ENCODE peak calls at places on chromosomes 13 and 19, in nine cellular contexts. One of them, this sample, is unnamed.

GRCh38 chr19:38025908-38026307 is 118.9 kb downstream of the SIPA1L3 start:
- DNase-seq in stimulated activated CD8-positive, alpha-beta memory T cell treated with anti-CD3 and anti-CD28 coated beads, Interleukin-7, amount 100 ng/mL, for 1 hour: no peak
- DNase-seq in endothelial cell: no peak
- DNase-seq in nephron progenitor cell: no peak
- DNase-seq in NCI-H1436 treated with DMSO at 0.1 percent for 48 hours: no peak
- DNase-seq in HS-27A: no peak
- DNase-seq in naive thymus-derived CD8-positive, alpha-beta T cell: no peak
- DNase-seq in EL: no peak
- DNase-seq in HFFc6: no peak
- DNase-seq in this sample: no peak

GRCh38 chr19:13622727-13623126 is 116.4 kb upstream of the CACNA1A start:
- DNase-seq in stimulated activated CD8-positive, alpha-beta memory T cell treated with anti-CD3 and anti-CD28 coated beads, Interleukin-7, amount 100 ng/mL, for 1 hour: no peak
- DNase-seq in endothelial cell: no peak
- DNase-seq in nephron progenitor cell: no peak
- DNase-seq in NCI-H1436 treated with DMSO at 0.1 percent for 48 hours: no peak
- DNase-seq in HS-27A: no peak
- DNase-seq in naive thymus-derived CD8-positive, alpha-beta T cell: no peak
- DNase-seq in EL: no peak
- DNase-seq in HFFc6: no peak
- DNase-seq in this sample: no peak

GRCh38 chr13:97757807-97758206 is 195.7 kb upstream of the IPO5 start:
- DNase-seq in stimulated activated CD8-positive, alpha-beta memory T cell treated with anti-CD3 and anti-CD28 coated beads, Interleukin-7, amount 100 ng/mL, for 1 hour: no peak
- DNase-seq in endothelial cell: no peak
- DNase-seq in nephron progenitor cell: no peak
- DNase-seq in NCI-H1436 treated with DMSO at 0.1 percent for 48 hours: no peak
- DNase-seq in HS-27A: no peak
- DNase-seq in naive thymus-derived CD8-positive, alpha-beta T cell: no peak
- DNase-seq in EL: no peak
- DNase-seq in HFFc6: no peak
- DNase-seq in this sample: no peak

GRCh38 chr19:20279516-20279915 is 112.5 kb downstream of the ZNF486 start:
- DNase-seq in stimulated activated CD8-positive, alpha-beta memory T cell treated with anti-CD3 and anti-CD28 coated beads, Interleukin-7, amount 100 ng/mL, for 1 hour: no peak
- DNase-seq in endothelial cell: no peak
- DNase-seq in nephron progenitor cell: no peak
- DNase-seq in NCI-H1436 treated with DMSO at 0.1 percent for 48 hours: no peak
- DNase-seq in HS-27A: no peak
- DNase-seq in naive thymus-derived CD8-positive, alpha-beta T cell: no peak
- DNase-seq in EL: no peak
- DNase-seq in HFFc6: no peak
- DNase-seq in this sample: no peak

GRCh38 chr19:13463296-13463695 is 43.0 kb downstream of the CACNA1A start:
- DNase-seq in stimulated activated CD8-positive, alpha-beta memory T cell treated with anti-CD3 and anti-CD28 coated beads, Interleukin-7, amount 100 ng/mL, for 1 hour: no peak
- DNase-seq in endothelial cell: peak
- DNase-seq in nephron progenitor cell: peak
- DNase-seq in NCI-H1436 treated with DMSO at 0.1 percent for 48 hours: no peak
- DNase-seq in HS-27A: no peak
- DNase-seq in naive thymus-derived CD8-positive, alpha-beta T cell: no peak
- DNase-seq in EL: peak
- DNase-seq in HFFc6: no peak
- DNase-seq in this sample: no peak

GRCh38 chr19:43469160-43469480 is 3.7 kb upstream of the LYPD3 start:
- DNase-seq in stimulated activated CD8-positive, alpha-beta memory T cell treated with anti-CD3 and anti-CD28 coated beads, Interleukin-7, amount 100 ng/mL, for 1 hour: no peak
- DNase-seq in endothelial cell: no peak
- DNase-seq in nephron progenitor cell: no peak
- DNase-seq in NCI-H1436 treated with DMSO at 0.1 percent for 48 hours: no peak
- DNase-seq in HS-27A: no peak
- DNase-seq in naive thymus-derived CD8-positive, alpha-beta T cell: no peak
- DNase-seq in EL: no peak
- DNase-seq in HFFc6: peak
- DNase-seq in this sample: no peak

GRCh38 chr19:43124360-43124759 is 41.9 kb upstream of the PSG2 start:
- DNase-seq in stimulated activated CD8-positive, alpha-beta memory T cell treated with anti-CD3 and anti-CD28 coated beads, Interleukin-7, amount 100 ng/mL, for 1 hour: no peak
- DNase-seq in endothelial cell: no peak
- DNase-seq in nephron progenitor cell: no peak
- DNase-seq in NCI-H1436 treated with DMSO at 0.1 percent for 48 hours: no peak
- DNase-seq in HS-27A: no peak
- DNase-seq in naive thymus-derived CD8-positive, alpha-beta T cell: no peak
- DNase-seq in EL: peak
- DNase-seq in HFFc6: no peak
- DNase-seq in this sample: no peak

GRCh38 chr13:107361666-107362065 is 793.7 kb upstream of the ARGLU1 start:
- DNase-seq in stimulated activated CD8-positive, alpha-beta memory T cell treated with anti-CD3 and anti-CD28 coated beads, Interleukin-7, amount 100 ng/mL, for 1 hour: no peak
- DNase-seq in endothelial cell: no peak
- DNase-seq in nephron progenitor cell: no peak
- DNase-seq in NCI-H1436 treated with DMSO at 0.1 percent for 48 hours: no peak
- DNase-seq in HS-27A: no peak
- DNase-seq in naive thymus-derived CD8-positive, alpha-beta T cell: no peak
- DNase-seq in EL: no peak
- DNase-seq in HFFc6: no peak
- DNase-seq in this sample: no peak

GRCh38 chr19:48174445-48175030 is 4.1 kb downstream of the ZSWIM9 start:
- DNase-seq in stimulated activated CD8-positive, alpha-beta memory T cell treated with anti-CD3 and anti-CD28 coated beads, Interleukin-7, amount 100 ng/mL, for 1 hour: no peak
- DNase-seq in endothelial cell: no peak
- DNase-seq in nephron progenitor cell: no peak
- DNase-seq in NCI-H1436 treated with DMSO at 0.1 percent for 48 hours: no peak
- DNase-seq in HS-27A: no peak
- DNase-seq in naive thymus-derived CD8-positive, alpha-beta T cell: no peak
- DNase-seq in EL: no peak
- DNase-seq in HFFc6: no peak
- DNase-seq in this sample: no peak

GRCh38 chr13:107586216-107586615 is 629.1 kb downstream of the LIG4 start:
- DNase-seq in stimulated activated CD8-positive, alpha-beta memory T cell treated with anti-CD3 and anti-CD28 coated beads, Interleukin-7, amount 100 ng/mL, for 1 hour: no peak
- DNase-seq in endothelial cell: no peak
- DNase-seq in nephron progenitor cell: no peak
- DNase-seq in NCI-H1436 treated with DMSO at 0.1 percent for 48 hours: no peak
- DNase-seq in HS-27A: no peak
- DNase-seq in naive thymus-derived CD8-positive, alpha-beta T cell: no peak
- DNase-seq in EL: no peak
- DNase-seq in HFFc6: no peak
- DNase-seq in this sample: no peak

GRCh38 chr13:93270769-93271753 is 44.5 kb downstream of the GPC6 start:
- DNase-seq in stimulated activated CD8-positive, alpha-beta memory T cell treated with anti-CD3 and anti-CD28 coated beads, Interleukin-7, amount 100 ng/mL, for 1 hour: no peak
- DNase-seq in endothelial cell: no peak
- DNase-seq in nephron progenitor cell: no peak
- DNase-seq in NCI-H1436 treated with DMSO at 0.1 percent for 48 hours: no peak
- DNase-seq in HS-27A: no peak
- DNase-seq in naive thymus-derived CD8-positive, alpha-beta T cell: no peak
- DNase-seq in EL: peak
- DNase-seq in HFFc6: no peak
- DNase-seq in this sample: no peak

GRCh38 chr19:39400997-39401548 is 5.6 kb upstream of the ZFP36 start:
- DNase-seq in stimulated activated CD8-positive, alpha-beta memory T cell treated with anti-CD3 and anti-CD28 coated beads, Interleukin-7, amount 100 ng/mL, for 1 hour: no peak
- DNase-seq in endothelial cell: no peak
- DNase-seq in nephron progenitor cell: no peak
- DNase-seq in NCI-H1436 treated with DMSO at 0.1 percent for 48 hours: no peak
- DNase-seq in HS-27A: no peak
- DNase-seq in naive thymus-derived CD8-positive, alpha-beta T cell: no peak
- DNase-seq in EL: no peak
- DNase-seq in HFFc6: no peak
- DNase-seq in this sample: no peak

GRCh38 chr19:4140237-4140711 is 13.2 kb upstream of the CREB3L3 start:
- DNase-seq in stimulated activated CD8-positive, alpha-beta memory T cell treated with anti-CD3 and anti-CD28 coated beads, Interleukin-7, amount 100 ng/mL, for 1 hour: no peak
- DNase-seq in endothelial cell: peak
- DNase-seq in nephron progenitor cell: peak
- DNase-seq in NCI-H1436 treated with DMSO at 0.1 percent for 48 hours: no peak
- DNase-seq in HS-27A: no peak
- DNase-seq in naive thymus-derived CD8-positive, alpha-beta T cell: no peak
- DNase-seq in EL: peak
- DNase-seq in HFFc6: peak
- DNase-seq in this sample: no peak

GRCh38 chr13:34128661-34129060 is 310.7 kb downstream of the RFC3 start:
- DNase-seq in stimulated activated CD8-positive, alpha-beta memory T cell treated with anti-CD3 and anti-CD28 coated beads, Interleukin-7, amount 100 ng/mL, for 1 hour: no peak
- DNase-seq in endothelial cell: no peak
- DNase-seq in nephron progenitor cell: no peak
- DNase-seq in NCI-H1436 treated with DMSO at 0.1 percent for 48 hours: no peak
- DNase-seq in HS-27A: no peak
- DNase-seq in naive thymus-derived CD8-positive, alpha-beta T cell: no peak
- DNase-seq in EL: peak
- DNase-seq in HFFc6: peak
- DNase-seq in this sample: no peak

GRCh38 chr13:53007872-53008271 is 20.7 kb upstream of the OLFM4 start:
- DNase-seq in stimulated activated CD8-positive, alpha-beta memory T cell treated with anti-CD3 and anti-CD28 coated beads, Interleukin-7, amount 100 ng/mL, for 1 hour: no peak
- DNase-seq in endothelial cell: no peak
- DNase-seq in nephron progenitor cell: no peak
- DNase-seq in NCI-H1436 treated with DMSO at 0.1 percent for 48 hours: no peak
- DNase-seq in HS-27A: no peak
- DNase-seq in naive thymus-derived CD8-positive, alpha-beta T cell: no peak
- DNase-seq in EL: no peak
- DNase-seq in HFFc6: no peak
- DNase-seq in this sample: no peak

GRCh38 chr19:38685666-38686529 is 38.4 kb downstream of the ACTN4 start:
- DNase-seq in stimulated activated CD8-positive, alpha-beta memory T cell treated with anti-CD3 and anti-CD28 coated beads, Interleukin-7, amount 100 ng/mL, for 1 hour: no peak
- DNase-seq in endothelial cell: peak
- DNase-seq in nephron progenitor cell: no peak
- DNase-seq in NCI-H1436 treated with DMSO at 0.1 percent for 48 hours: no peak
- DNase-seq in HS-27A: no peak
- DNase-seq in naive thymus-derived CD8-positive, alpha-beta T cell: no peak
- DNase-seq in EL: peak
- DNase-seq in HFFc6: peak
- DNase-seq in this sample: no peak

GRCh38 chr13:95643471-95643813 is 1.1 kb downstream of the DZIP1 start:
- DNase-seq in stimulated activated CD8-positive, alpha-beta memory T cell treated with anti-CD3 and anti-CD28 coated beads, Interleukin-7, amount 100 ng/mL, for 1 hour: no peak
- DNase-seq in endothelial cell: no peak
- DNase-seq in nephron progenitor cell: peak
- DNase-seq in NCI-H1436 treated with DMSO at 0.1 percent for 48 hours: no peak
- DNase-seq in HS-27A: no peak
- DNase-seq in naive thymus-derived CD8-positive, alpha-beta T cell: no peak
- DNase-seq in EL: peak
- DNase-seq in HFFc6: peak
- DNase-seq in this sample: no peak

GRCh38 chr13:19597523-19597922 is 35.9 kb upstream of the MPHOSPH8 start:
- DNase-seq in stimulated activated CD8-positive, alpha-beta memory T cell treated with anti-CD3 and anti-CD28 coated beads, Interleukin-7, amount 100 ng/mL, for 1 hour: no peak
- DNase-seq in endothelial cell: no peak
- DNase-seq in nephron progenitor cell: no peak
- DNase-seq in NCI-H1436 treated with DMSO at 0.1 percent for 48 hours: no peak
- DNase-seq in HS-27A: no peak
- DNase-seq in naive thymus-derived CD8-positive, alpha-beta T cell: no peak
- DNase-seq in EL: peak
- DNase-seq in HFFc6: peak
- DNase-seq in this sample: no peak

GRCh38 chr19:5799247-5800241 is 5.3 kb upstream of the NRTN start:
- DNase-seq in stimulated activated CD8-positive, alpha-beta memory T cell treated with anti-CD3 and anti-CD28 coated beads, Interleukin-7, amount 100 ng/mL, for 1 hour: no peak
- DNase-seq in endothelial cell: no peak
- DNase-seq in nephron progenitor cell: no peak
- DNase-seq in NCI-H1436 treated with DMSO at 0.1 percent for 48 hours: no peak
- DNase-seq in HS-27A: no peak
- DNase-seq in naive thymus-derived CD8-positive, alpha-beta T cell: no peak
- DNase-seq in EL: no peak
- DNase-seq in HFFc6: no peak
- DNase-seq in this sample: no peak

GRCh38 chr19:9857076-9857721 is 22.1 kb downstream of the PIN1 start:
- DNase-seq in stimulated activated CD8-positive, alpha-beta memory T cell treated with anti-CD3 and anti-CD28 coated beads, Interleukin-7, amount 100 ng/mL, for 1 hour: no peak
- DNase-seq in endothelial cell: no peak
- DNase-seq in nephron progenitor cell: no peak
- DNase-seq in NCI-H1436 treated with DMSO at 0.1 percent for 48 hours: no peak
- DNase-seq in HS-27A: no peak
- DNase-seq in naive thymus-derived CD8-positive, alpha-beta T cell: no peak
- DNase-seq in EL: no peak
- DNase-seq in HFFc6: no peak
- DNase-seq in this sample: no peak

GRCh38 chr13:33537691-33538090 is 252.1 kb upstream of the STARD13 start:
- DNase-seq in stimulated activated CD8-positive, alpha-beta memory T cell treated with anti-CD3 and anti-CD28 coated beads, Interleukin-7, amount 100 ng/mL, for 1 hour: no peak
- DNase-seq in endothelial cell: no peak
- DNase-seq in nephron progenitor cell: no peak
- DNase-seq in NCI-H1436 treated with DMSO at 0.1 percent for 48 hours: no peak
- DNase-seq in HS-27A: no peak
- DNase-seq in naive thymus-derived CD8-positive, alpha-beta T cell: no peak
- DNase-seq in EL: no peak
- DNase-seq in HFFc6: no peak
- DNase-seq in this sample: no peak

GRCh38 chr19:46469541-46470185 is 1.7 kb downstream of the PNMA8A start:
- DNase-seq in stimulated activated CD8-positive, alpha-beta memory T cell treated with anti-CD3 and anti-CD28 coated beads, Interleukin-7, amount 100 ng/mL, for 1 hour: no peak
- DNase-seq in endothelial cell: no peak
- DNase-seq in nephron progenitor cell: no peak
- DNase-seq in NCI-H1436 treated with DMSO at 0.1 percent for 48 hours: no peak
- DNase-seq in HS-27A: no peak
- DNase-seq in naive thymus-derived CD8-positive, alpha-beta T cell: no peak
- DNase-seq in EL: no peak
- DNase-seq in HFFc6: no peak
- DNase-seq in this sample: no peak

GRCh38 chr19:7870571-7871279 is 3.5 kb downstream of the PRR36 start:
- DNase-seq in stimulated activated CD8-positive, alpha-beta memory T cell treated with anti-CD3 and anti-CD28 coated beads, Interleukin-7, amount 100 ng/mL, for 1 hour: no peak
- DNase-seq in endothelial cell: no peak
- DNase-seq in nephron progenitor cell: peak
- DNase-seq in NCI-H1436 treated with DMSO at 0.1 percent for 48 hours: peak
- DNase-seq in HS-27A: peak
- DNase-seq in naive thymus-derived CD8-positive, alpha-beta T cell: peak
- DNase-seq in EL: peak
- DNase-seq in HFFc6: peak
- DNase-seq in this sample: peak

GRCh38 chr19:45640849-45641273 is 1.7 kb upstream of the EML2 start:
- DNase-seq in stimulated activated CD8-positive, alpha-beta memory T cell treated with anti-CD3 and anti-CD28 coated beads, Interleukin-7, amount 100 ng/mL, for 1 hour: peak
- DNase-seq in endothelial cell: no peak
- DNase-seq in nephron progenitor cell: peak
- DNase-seq in NCI-H1436 treated with DMSO at 0.1 percent for 48 hours: no peak
- DNase-seq in HS-27A: no peak
- DNase-seq in naive thymus-derived CD8-positive, alpha-beta T cell: peak
- DNase-seq in EL: no peak
- DNase-seq in HFFc6: no peak
- DNase-seq in this sample: no peak

GRCh38 chr13:32587774-32588165 is 1.5 kb downstream of the PDS5B start:
- DNase-seq in stimulated activated CD8-positive, alpha-beta memory T cell treated with anti-CD3 and anti-CD28 coated beads, Interleukin-7, amount 100 ng/mL, for 1 hour: no peak
- DNase-seq in endothelial cell: no peak
- DNase-seq in nephron progenitor cell: no peak
- DNase-seq in NCI-H1436 treated with DMSO at 0.1 percent for 48 hours: no peak
- DNase-seq in HS-27A: no peak
- DNase-seq in naive thymus-derived CD8-positive, alpha-beta T cell: no peak
- DNase-seq in EL: peak
- DNase-seq in HFFc6: no peak
- DNase-seq in this sample: no peak

GRCh38 chr13:80305737-80306136 is 35.2 kb downstream of the SPRY2 start:
- DNase-seq in stimulated activated CD8-positive, alpha-beta memory T cell treated with anti-CD3 and anti-CD28 coated beads, Interleukin-7, amount 100 ng/mL, for 1 hour: no peak
- DNase-seq in endothelial cell: no peak
- DNase-seq in nephron progenitor cell: no peak
- DNase-seq in NCI-H1436 treated with DMSO at 0.1 percent for 48 hours: no peak
- DNase-seq in HS-27A: no peak
- DNase-seq in naive thymus-derived CD8-positive, alpha-beta T cell: no peak
- DNase-seq in EL: peak
- DNase-seq in HFFc6: no peak
- DNase-seq in this sample: no peak

GRCh38 chr19:30711296-30711695 is 339.1 kb downstream of the ZNF536 start:
- DNase-seq in stimulated activated CD8-positive, alpha-beta memory T cell treated with anti-CD3 and anti-CD28 coated beads, Interleukin-7, amount 100 ng/mL, for 1 hour: no peak
- DNase-seq in endothelial cell: no peak
- DNase-seq in nephron progenitor cell: peak
- DNase-seq in NCI-H1436 treated with DMSO at 0.1 percent for 48 hours: no peak
- DNase-seq in HS-27A: no peak
- DNase-seq in naive thymus-derived CD8-positive, alpha-beta T cell: no peak
- DNase-seq in EL: no peak
- DNase-seq in HFFc6: no peak
- DNase-seq in this sample: no peak

GRCh38 chr13:26663801-26664200 is 96.8 kb downstream of the GPR12 start:
- DNase-seq in stimulated activated CD8-positive, alpha-beta memory T cell treated with anti-CD3 and anti-CD28 coated beads, Interleukin-7, amount 100 ng/mL, for 1 hour: no peak
- DNase-seq in endothelial cell: no peak
- DNase-seq in nephron progenitor cell: no peak
- DNase-seq in NCI-H1436 treated with DMSO at 0.1 percent for 48 hours: peak
- DNase-seq in HS-27A: no peak
- DNase-seq in naive thymus-derived CD8-positive, alpha-beta T cell: no peak
- DNase-seq in EL: no peak
- DNase-seq in HFFc6: no peak
- DNase-seq in this sample: no peak

GRCh38 chr13:112820318-112820717 is 130.5 kb downstream of the ATP11A start:
- DNase-seq in stimulated activated CD8-positive, alpha-beta memory T cell treated with anti-CD3 and anti-CD28 coated beads, Interleukin-7, amount 100 ng/mL, for 1 hour: no peak
- DNase-seq in endothelial cell: no peak
- DNase-seq in nephron progenitor cell: no peak
- DNase-seq in NCI-H1436 treated with DMSO at 0.1 percent for 48 hours: no peak
- DNase-seq in HS-27A: no peak
- DNase-seq in naive thymus-derived CD8-positive, alpha-beta T cell: no peak
- DNase-seq in EL: no peak
- DNase-seq in HFFc6: no peak
- DNase-seq in this sample: no peak

GRCh38 chr13:46265292-46265691 is 53.6 kb downstream of the LRRC63 start:
- DNase-seq in stimulated activated CD8-positive, alpha-beta memory T cell treated with anti-CD3 and anti-CD28 coated beads, Interleukin-7, amount 100 ng/mL, for 1 hour: no peak
- DNase-seq in endothelial cell: no peak
- DNase-seq in nephron progenitor cell: no peak
- DNase-seq in NCI-H1436 treated with DMSO at 0.1 percent for 48 hours: no peak
- DNase-seq in HS-27A: no peak
- DNase-seq in naive thymus-derived CD8-positive, alpha-beta T cell: no peak
- DNase-seq in EL: no peak
- DNase-seq in HFFc6: no peak
- DNase-seq in this sample: no peak

GRCh38 chr13:111153279-111153976 is 38.3 kb downstream of the ARHGEF7 start:
- DNase-seq in stimulated activated CD8-positive, alpha-beta memory T cell treated with anti-CD3 and anti-CD28 coated beads, Interleukin-7, amount 100 ng/mL, for 1 hour: peak
- DNase-seq in endothelial cell: peak
- DNase-seq in nephron progenitor cell: peak
- DNase-seq in NCI-H1436 treated with DMSO at 0.1 percent for 48 hours: no peak
- DNase-seq in HS-27A: peak
- DNase-seq in naive thymus-derived CD8-positive, alpha-beta T cell: peak
- DNase-seq in EL: peak
- DNase-seq in HFFc6: peak
- DNase-seq in this sample: peak

This sample was measured in central memory CD8-positive, alpha-beta T cell.